ENCODE peak calls at places on chromosomes 16 and 17, in eight cellular contexts. Y, K, C, L, O, P, D and R are unnamed samples.

GRCh38 chr17:43388198-43389021 is 10.4 kb upstream of the ARL4D start:
- DNase-seq in O (peak; percentile 98), K (peak; percentile 97), L (peak; percentile 90), Y (peak; percentile 94), C (peak; percentile 97), D (peak; percentile 97), P (peak; percentile 87), R (peak; percentile 94)

GRCh38 chr17:44916781-44917241 is 1.5 kb upstream of the GFAP start:
- DNase-seq in C (peak; percentile 89), Y (peak; percentile 56), K (no peak), O (no peak), P (no peak), L (no peak), D (peak; percentile 66), R (no peak)

GRCh38 chr17:64357191-64357981 is 33.3 kb downstream of the PECAM1 start:
- DNase-seq in Y (no peak), K (no peak), D (peak; percentile 85), P (no peak), L (peak; percentile 40), O (peak; percentile 93), C (peak; percentile 91), R (no peak)

GRCh38 chr16:58197314-58198012 is 443 bp downstream of the CSNK2A2 start:
- DNase-seq in O (no peak), C (no peak), P (no peak), D (no peak), K (peak; percentile 86), L (no peak), Y (peak; percentile 38), R (no peak)

GRCh38 chr16:57028086-57028485 is 38.7 kb downstream of the NLRC5 start:
- DNase-seq in P (no peak), K (no peak), Y (no peak), C (no peak), D (no peak), L (no peak), O (no peak), R (no peak)

GRCh38 chr17:7133916-7134315 is 19.3 kb upstream of the ASGR2 start:
- DNase-seq in O (no peak), K (peak; percentile 63), P (no peak), D (no peak), L (no peak), Y (no peak), C (no peak), R (no peak)

GRCh38 chr16:81627024-81627423 is 152.1 kb upstream of the PLCG2 start:
- DNase-seq in O (no peak), K (no peak), L (no peak), C (no peak), Y (no peak), D (no peak), P (no peak), R (no peak)

GRCh38 chr17:72383053-72383847 is 262.4 kb downstream of the SOX9 start:
- DNase-seq in L (no peak), P (no peak), K (peak; percentile 54), O (no peak), Y (no peak), C (no peak), D (peak; percentile 46), R (no peak)

GRCh38 chr17:38579934-38580333 is 25.8 kb downstream of the SRCIN1 start:
- DNase-seq in L (no peak), P (peak; percentile 80), Y (no peak), C (no peak), D (no peak), K (no peak), O (no peak), R (peak; percentile 34)

GRCh38 chr17:13671771-13672170 is 70.0 kb upstream of the HS3ST3A1 start:
- DNase-seq in K (peak; percentile 28), C (no peak), D (no peak), O (no peak), P (no peak), L (no peak), Y (no peak), R (no peak)

GRCh38 chr16:82995927-82996441 is 369.2 kb downstream of the CDH13 start:
- DNase-seq in K (no peak), P (no peak), Y (no peak), O (no peak), L (no peak), D (no peak), C (no peak), R (no peak)

GRCh38 chr17:81294512-81295030 is 536 bp downstream of the SLC38A10 start:
- DNase-seq in K (peak; percentile 90), Y (peak; percentile 68), C (peak; percentile 78), P (peak; percentile 53), L (no peak), O (no peak), D (no peak), R (peak; percentile 42)

GRCh38 chr17:8160741-8161221 is 2.0 kb downstream of the VAMP2 start:
- DNase-seq in C (peak; percentile 64), Y (no peak), D (peak; percentile 57), L (no peak), P (no peak), O (no peak), K (no peak), R (no peak)

GRCh38 chr16:51404386-51404785 is 253.3 kb upstream of the SALL1 start:
- DNase-seq in P (no peak), L (no peak), C (no peak), D (no peak), K (no peak), O (no peak), Y (no peak), R (no peak)

GRCh38 chr16:50771366-50771765 is 29.5 kb downstream of the CYLD start:
- DNase-seq in K (no peak), D (no peak), Y (no peak), O (no peak), P (no peak), L (no peak), C (no peak), R (no peak)

GRCh38 chr17:67718325-67718941 is 697 bp downstream of the NOL11 start:
- DNase-seq in C (no peak), L (no peak), O (no peak), Y (no peak), D (no peak), K (no peak), P (peak; percentile 55), R (no peak)

GRCh38 chr16:30992931-30993816 is 8.2 kb downstream of the HSD3B7 start:
- DNase-seq in C (no peak), K (no peak), O (no peak), P (no peak), L (no peak), D (no peak), Y (no peak), R (no peak)

GRCh38 chr17:29565643-29566472 is 979 bp downstream of the ABHD15 start:
- DNase-seq in K (peak; percentile 92), Y (no peak), D (peak; percentile 74), O (no peak), P (peak; percentile 70), L (peak; percentile 24), C (peak; percentile 63), R (peak; percentile 59)

GRCh38 chr16:15457958-15458357 is 23.6 kb downstream of the BMERB1 start:
- DNase-seq in D (no peak), Y (no peak), K (no peak), O (no peak), C (no peak), P (no peak), L (no peak), R (no peak)

GRCh38 chr17:40342575-40343058 is 21.9 kb downstream of the GJD3 start:
- DNase-seq in P (no peak), D (no peak), O (no peak), C (no peak), Y (no peak), K (no peak), L (no peak), R (no peak)

GRCh38 chr16:89917773-89918452 is 749 bp upstream of the MC1R start:
- DNase-seq in C (peak; percentile 93), K (peak; percentile 95), L (peak; percentile 40), D (peak; percentile 89), O (no peak), Y (peak; percentile 83), P (peak; percentile 76), R (peak; percentile 77)

GRCh38 chr16:57801098-57801855 is 1.0 kb downstream of the KIFC3 start:
- DNase-seq in C (no peak), O (no peak), Y (no peak), P (peak; percentile 62), D (no peak), L (no peak), K (no peak), R (no peak)

DNA sequence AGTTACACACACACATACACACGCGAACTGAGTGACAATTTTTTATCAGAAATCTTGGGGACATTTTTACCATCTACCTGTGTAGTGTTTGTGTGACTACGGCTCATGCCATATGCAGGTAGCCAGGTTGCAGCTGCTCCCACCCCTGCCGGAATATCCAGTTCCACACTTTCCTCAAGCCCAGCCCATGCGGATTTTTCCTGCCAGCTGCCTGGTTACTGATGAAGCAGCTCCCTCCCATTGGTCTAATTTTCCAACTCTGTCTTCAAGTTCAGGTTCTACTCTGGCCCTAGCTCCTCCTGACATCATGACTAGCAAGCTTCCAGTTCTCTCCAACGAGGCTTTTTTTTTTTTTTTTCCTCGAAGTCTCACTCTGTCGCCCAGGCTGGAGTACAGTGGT is 4.8 kb downstream of the GSG1L2 start:
- DNase-seq in O (no peak), Y (no peak), P (no peak), D (no peak), L (no peak), K (no peak), C (no peak), R (peak; percentile 37)
- TF ChIP-seq EP300 in O (no peak), Y (no peak), P (no peak), D (no peak), L (no peak), K (no peak), C (no peak), R (no peak)

GRCh38 chr16:14384745-14385144 is 245.3 kb downstream of the PARN start:
- DNase-seq in K (no peak), C (no peak), O (no peak), L (no peak), D (no peak), P (no peak), Y (no peak), R (no peak)
- TF ChIP-seq POLR2A in K (no peak), C (no peak), O (no peak), L (no peak), D (no peak), P (no peak), Y (no peak), R (no peak)

DNA sequence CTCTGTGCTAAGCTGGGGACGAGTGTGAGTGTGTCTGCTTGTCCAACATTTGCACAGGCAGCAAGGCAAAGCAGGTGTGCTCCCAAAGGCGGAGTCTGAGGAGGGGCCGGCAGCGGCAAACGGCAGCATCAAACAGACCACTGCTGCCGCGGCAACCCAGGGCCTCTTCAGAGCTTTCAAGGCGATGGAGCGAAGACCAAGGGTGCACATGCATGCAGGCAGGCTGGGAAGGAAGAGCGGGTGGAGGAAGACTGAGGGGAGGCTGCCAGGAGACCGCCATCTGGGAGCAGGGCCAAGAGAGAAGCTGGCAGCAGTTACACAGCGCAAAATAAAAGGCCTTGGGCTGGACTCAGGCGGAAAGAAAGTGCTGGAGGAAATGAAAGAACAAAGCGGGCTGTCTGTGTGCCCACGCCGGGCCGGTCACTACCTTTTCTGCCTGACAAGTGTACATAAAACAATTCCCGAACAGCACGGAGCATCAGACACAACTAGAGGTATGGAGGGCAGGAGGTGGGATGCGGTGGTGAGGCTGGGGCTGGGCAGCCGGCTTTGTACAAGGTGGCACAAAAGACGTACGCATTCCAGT is 8.5 kb downstream of the TIMM22 start:
- DNase-seq in K (peak; percentile 60), O (no peak), P (no peak), D (no peak), C (peak; percentile 91), Y (peak; percentile 89), L (no peak), R (peak; percentile 85)
- TF ChIP-seq EP300 in K (no peak), O (no peak), P (no peak), D (no peak), C (no peak), Y (no peak), L (peak; percentile 65), R (no peak)

GRCh38 chr16:2751577-2752034 is 832 bp upstream of the SRRM2 start:
- DNase-seq in Y (peak; percentile 65), O (no peak), C (peak; percentile 55), K (no peak), L (no peak), D (no peak), P (peak; percentile 82), R (no peak)
- TF ChIP-seq POLR2A in Y (no peak), O (no peak), C (no peak), K (no peak), L (no peak), D (no peak), P (no peak), R (no peak)